ENCODE peak calls at places on chromosome 4, in six cellular contexts. One of them, this sample, is unnamed.
A peak's percentile ranks its signal among the peaks of the same experiment; 100 is the strongest.

GRCh38 chr4:53529025-53529424 is 62.3 kb downstream of the LNX1 start:
- ATAC-seq in K562: no peak
- ATAC-seq in A549: no peak
- ATAC-seq in GM12878: no peak
- ATAC-seq in upper lobe of left lung: no peak
- ATAC-seq in HepG2: no peak
- ATAC-seq in this sample: no peak

GRCh38 chr4:121154103-121154515 is 10.0 kb downstream of the TNIP3 start:
- ATAC-seq in K562: no peak
- ATAC-seq in A549: no peak
- ATAC-seq in GM12878: peak; percentile 54
- ATAC-seq in upper lobe of left lung: no peak
- ATAC-seq in HepG2: no peak
- ATAC-seq in this sample: no peak

GRCh38 chr4:140924761-140925392 is 168.7 kb upstream of the TBC1D9 start:
- ATAC-seq in K562: no peak
- ATAC-seq in A549: no peak
- ATAC-seq in GM12878: no peak
- ATAC-seq in upper lobe of left lung: no peak
- ATAC-seq in HepG2: no peak
- ATAC-seq in this sample: no peak

GRCh38 chr4:122508083-122508482 is 51.6 kb upstream of the IL2 start:
- ATAC-seq in K562: no peak
- ATAC-seq in A549: no peak
- ATAC-seq in GM12878: peak; percentile 35
- ATAC-seq in upper lobe of left lung: no peak
- ATAC-seq in HepG2: no peak
- ATAC-seq in this sample: no peak

GRCh38 chr4:113684534-113685091 is 76.9 kb downstream of the CAMK2D start:
- ATAC-seq in K562: peak; percentile 44
- ATAC-seq in A549: peak; percentile 97
- ATAC-seq in GM12878: peak; percentile 10
- ATAC-seq in upper lobe of left lung: peak; percentile 86
- ATAC-seq in HepG2: peak; percentile 100
- ATAC-seq in this sample: peak; percentile 91

GRCh38 chr4:15253346-15253745 is 174.5 kb upstream of the C1QTNF7 start:
- ATAC-seq in K562: no peak
- ATAC-seq in A549: no peak
- ATAC-seq in GM12878: peak; percentile 94
- ATAC-seq in upper lobe of left lung: no peak
- ATAC-seq in HepG2: no peak
- ATAC-seq in this sample: no peak

GRCh38 chr4:40837094-40837870 is 87.5 kb downstream of the NSUN7 start:
- ATAC-seq in K562: no peak
- ATAC-seq in A549: no peak
- ATAC-seq in GM12878: no peak
- ATAC-seq in upper lobe of left lung: no peak
- ATAC-seq in HepG2: no peak
- ATAC-seq in this sample: no peak

GRCh38 chr4:139988863-139989765 is 164.9 kb downstream of the MAML3 start:
- ATAC-seq in K562: no peak
- ATAC-seq in A549: peak; percentile 99
- ATAC-seq in GM12878: no peak
- ATAC-seq in upper lobe of left lung: peak; percentile 90
- ATAC-seq in HepG2: peak; percentile 44
- ATAC-seq in this sample: peak; percentile 91

GRCh38 chr4:7183161-7183560 is 9.2 kb upstream of the SORCS2 start:
- ATAC-seq in K562: no peak
- ATAC-seq in A549: no peak
- ATAC-seq in GM12878: no peak
- ATAC-seq in upper lobe of left lung: no peak
- ATAC-seq in HepG2: no peak
- ATAC-seq in this sample: no peak

GRCh38 chr4:186726440-186727148 is 2.9 kb upstream of the FAT1 start:
- ATAC-seq in K562: peak; percentile 37
- ATAC-seq in A549: peak; percentile 51
- ATAC-seq in GM12878: no peak
- ATAC-seq in upper lobe of left lung: peak; percentile 80
- ATAC-seq in HepG2: peak; percentile 43
- ATAC-seq in this sample: peak; percentile 61
- TF ChIP-seq POLR2A in K562: no peak
- TF ChIP-seq POLR2A in A549: peak; percentile 82
- TF ChIP-seq POLR2A in GM12878: no peak
- TF ChIP-seq POLR2A in upper lobe of left lung: peak; percentile 74
- TF ChIP-seq POLR2A in HepG2: no peak
- TF ChIP-seq POLR2A in this sample: peak; percentile 43

GRCh38 chr4:86450189-86450588 is 90.3 kb upstream of the MAPK10 start:
- ATAC-seq in K562: no peak
- ATAC-seq in A549: no peak
- ATAC-seq in GM12878: no peak
- ATAC-seq in upper lobe of left lung: no peak
- ATAC-seq in HepG2: no peak
- ATAC-seq in this sample: no peak
- TF ChIP-seq EP300 in K562: no peak
- TF ChIP-seq EP300 in A549: no peak
- TF ChIP-seq EP300 in GM12878: no peak
- TF ChIP-seq EP300 in upper lobe of left lung: no peak
- TF ChIP-seq EP300 in HepG2: no peak
- TF ChIP-seq EP300 in this sample: no peak

DNA sequence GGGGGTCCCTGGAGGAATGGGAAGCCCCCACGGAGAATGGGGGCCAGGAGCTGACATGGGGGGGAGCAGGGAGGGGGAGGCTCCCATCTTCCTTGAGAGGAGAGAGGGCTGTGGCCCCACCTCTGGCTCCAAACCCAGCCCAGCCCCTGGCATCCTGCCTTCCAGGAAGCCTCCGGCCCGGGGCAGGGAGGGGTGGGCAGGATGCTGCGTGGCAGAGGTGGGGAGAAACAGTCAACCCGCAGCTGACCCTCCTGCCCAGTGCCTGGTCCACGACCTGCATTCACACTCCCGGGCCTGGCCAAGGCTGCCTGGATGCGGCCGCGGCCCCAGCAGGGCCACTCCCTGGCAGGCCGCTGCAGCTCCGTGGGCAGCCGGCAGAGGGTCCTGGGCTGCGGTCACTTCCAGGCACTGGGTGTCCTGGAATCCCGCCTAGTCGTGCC is 39.0 kb downstream of the CPLX1 start:
- ATAC-seq in K562: no peak
- ATAC-seq in A549: no peak
- ATAC-seq in GM12878: no peak
- ATAC-seq in upper lobe of left lung: no peak
- ATAC-seq in HepG2: peak; percentile 45
- ATAC-seq in this sample: peak; percentile 2
- TF ChIP-seq POLR2A in K562: no peak
- TF ChIP-seq POLR2A in A549: no peak
- TF ChIP-seq POLR2A in GM12878: no peak
- TF ChIP-seq POLR2A in upper lobe of left lung: no peak
- TF ChIP-seq POLR2A in HepG2: no peak
- TF ChIP-seq POLR2A in this sample: no peak

GRCh38 chr4:102139932-102140331 is 205.3 kb downstream of the SLC39A8 start:
- ATAC-seq in K562: no peak
- ATAC-seq in A549: no peak
- ATAC-seq in GM12878: no peak
- ATAC-seq in upper lobe of left lung: no peak
- ATAC-seq in HepG2: no peak
- ATAC-seq in this sample: no peak
- TF ChIP-seq EP300 in K562: no peak
- TF ChIP-seq EP300 in A549: no peak
- TF ChIP-seq EP300 in GM12878: no peak
- TF ChIP-seq EP300 in upper lobe of left lung: no peak
- TF ChIP-seq EP300 in HepG2: no peak
- TF ChIP-seq EP300 in this sample: no peak

DNA sequence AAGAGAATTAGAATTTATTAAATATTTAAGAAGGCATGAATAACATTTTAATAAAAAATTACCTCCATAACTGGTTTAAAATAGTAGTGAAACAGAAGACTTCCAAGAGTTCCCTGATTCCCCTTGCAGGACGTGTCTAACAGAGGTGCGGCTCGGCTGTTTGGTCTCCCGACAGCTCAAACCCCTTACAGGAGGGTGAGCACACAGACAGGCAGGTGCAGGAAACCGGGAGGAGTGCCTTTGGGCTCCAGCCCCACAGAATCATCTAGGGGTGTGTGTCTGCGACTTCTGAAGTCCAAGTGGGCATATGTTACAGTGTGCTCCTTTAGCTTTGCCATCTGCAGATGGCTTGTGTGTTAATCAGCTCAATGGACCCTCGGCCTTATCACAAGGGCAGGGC is 88.1 kb upstream of the CCSER1 start:
- ATAC-seq in K562: no peak
- ATAC-seq in A549: no peak
- ATAC-seq in GM12878: no peak
- ATAC-seq in upper lobe of left lung: no peak
- ATAC-seq in HepG2: no peak
- ATAC-seq in this sample: no peak
- TF ChIP-seq POLR2A in K562: no peak
- TF ChIP-seq POLR2A in A549: no peak
- TF ChIP-seq POLR2A in GM12878: no peak
- TF ChIP-seq POLR2A in upper lobe of left lung: no peak
- TF ChIP-seq POLR2A in HepG2: no peak
- TF ChIP-seq POLR2A in this sample: no peak

This sample was measured in gastroesophageal sphincter.